ENCODE peak calls at places on chromosomes 12 and 14, in six cellular contexts. F is Calu3, A is astrocyte, S is HCT116, N is fibroblast of mammary gland, W is AG08395. M is an unnamed sample.

GRCh38 chr12:1429980-1430379 is 164.4 kb downstream of the FBXL14 start:
- DNase-seq in F (no peak), W (peak), S (no peak), N (peak), A (peak), M (no peak)

GRCh38 chr14:85281921-85282320 is 248.0 kb upstream of the FLRT2 start:
- DNase-seq in W (no peak), A (peak), S (no peak), N (no peak), F (no peak), M (no peak)

GRCh38 chr12:48954781-48955501 is 2.3 kb downstream of the ARF3 start:
- DNase-seq in A (no peak), S (no peak), W (no peak), N (no peak), F (no peak), M (no peak)

GRCh38 chr12:66662729-66663128 is 16.1 kb downstream of the GRIP1 start:
- DNase-seq in N (peak), A (peak), W (peak), F (no peak), S (no peak), M (no peak)

GRCh38 chr14:94753067-94753466 is 16.8 kb downstream of the GSC start:
- DNase-seq in N (no peak), W (no peak), A (no peak), F (no peak), S (no peak), M (no peak)

GRCh38 chr12:3587402-3588013 is 96.5 kb downstream of the PRMT8 start:
- DNase-seq in F (no peak), N (no peak), W (no peak), S (no peak), A (no peak), M (no peak)

GRCh38 chr14:22824711-22825359 is 4.9 kb upstream of the MRPL52 start:
- DNase-seq in S (peak), W (peak), A (peak), N (peak), F (peak), M (no peak)

GRCh38 chr12:123805119-123805518 is 43.0 kb downstream of the DNAH10 start:
- DNase-seq in N (no peak), A (no peak), S (no peak), F (no peak), W (no peak), M (no peak)

GRCh38 chr12:102652645-102653313 is 172.4 kb upstream of the IGF1 start:
- DNase-seq in F (no peak), A (no peak), S (no peak), W (no peak), N (no peak), M (no peak)

GRCh38 chr14:95315156-95315555 is 4.6 kb downstream of the CLMN start:
- DNase-seq in W (no peak), A (no peak), S (no peak), N (no peak), F (no peak), M (no peak)

GRCh38 chr12:18634382-18634781 is 103.4 kb downstream of the PLCZ1 start:
- DNase-seq in F (no peak), A (no peak), S (no peak), W (no peak), N (no peak), M (no peak)

GRCh38 chr14:37598973-37599526 is 3.6 kb downstream of the TTC6 start:
- DNase-seq in W (no peak), A (no peak), S (no peak), N (no peak), F (no peak), M (no peak)

GRCh38 chr12:115916910-115917668 is 360.4 kb downstream of the MED13L start:
- DNase-seq in A (no peak), F (peak), N (no peak), W (peak), S (peak), M (peak)

GRCh38 chr14:67975429-67975828 is 155.8 kb downstream of the RAD51B start:
- DNase-seq in F (no peak), W (no peak), A (no peak), N (no peak), S (no peak), M (peak)

GRCh38 chr12:121523741-121524140 is 57.1 kb downstream of the KDM2B start:
- DNase-seq in N (no peak), F (no peak), A (no peak), W (no peak), S (no peak), M (no peak)

GRCh38 chr14:51701956-51702355 is 50.2 kb downstream of the FRMD6 start:
- DNase-seq in W (no peak), F (no peak), N (no peak), A (no peak), S (no peak), M (no peak)

GRCh38 chr12:50088577-50089335 is 3.6 kb downstream of the SMARCD1 start:
- DNase-seq in F (peak), S (peak), W (peak), A (peak), N (peak), M (peak)

GRCh38 chr14:65310568-65310967 is 102.0 kb upstream of the FUT8 start:
- DNase-seq in N (no peak), A (no peak), S (no peak), F (no peak), W (no peak), M (no peak)

GRCh38 chr12:116262741-116263140 is 14.8 kb downstream of the MED13L start:
- DNase-seq in F (no peak), A (no peak), W (no peak), S (no peak), N (no peak), M (no peak)

GRCh38 chr14:35696119-35696518 is 113.0 kb downstream of the RALGAPA1 start:
- DNase-seq in F (no peak), S (no peak), N (no peak), A (no peak), W (no peak), M (no peak)

GRCh38 chr14:23076785-23077408 is 18.0 kb downstream of the ACIN1 start:
- DNase-seq in F (no peak), N (peak), W (no peak), S (no peak), A (no peak), M (no peak)

GRCh38 chr12:10395390-10395998 is 5.7 kb upstream of the KLRK1 start:
- DNase-seq in A (peak), W (peak), N (peak), S (no peak), F (peak), M (peak)

GRCh38 chr14:35231207-35231755 is 60.9 kb upstream of the PSMA6 start:
- DNase-seq in F (no peak), N (peak), S (no peak), A (no peak), W (no peak), M (no peak)

GRCh38 chr14:92160619-92161018 is 38.9 kb downstream of the CPSF2 start:
- DNase-seq in A (peak), W (peak), S (no peak), N (peak), F (no peak), M (no peak)

GRCh38 chr12:117540011-117540410 is 178.6 kb upstream of the NOS1 start:
- DNase-seq in S (no peak), A (no peak), N (no peak), W (no peak), F (no peak), M (no peak)

GRCh38 chr12:108516511-108517275 is 1.6 kb downstream of the FICD start:
- DNase-seq in W (no peak), F (no peak), N (peak), S (no peak), A (no peak), M (no peak)

GRCh38 chr14:101559624-101560533 is 1.4 kb upstream of the DIO3 start:
- DNase-seq in N (no peak), S (no peak), A (peak), F (peak), W (no peak), M (peak)

GRCh38 chr12:78898416-78898815 is 33.8 kb downstream of the SYT1 start:
- DNase-seq in W (peak), S (no peak), N (peak), F (no peak), A (peak), M (peak)

GRCh38 chr12:102326987-102327386 is 129.4 kb upstream of the PMCH start:
- DNase-seq in A (no peak), N (peak), F (no peak), W (no peak), S (no peak), M (no peak)

GRCh38 chr12:49893753-49894752 is 9.6 kb downstream of the FAIM2 start:
- DNase-seq in A (peak), N (peak), W (no peak), F (peak), S (peak), M (peak)

M was measured in body of pancreas.